ENCODE peak calls at places on chromosomes 11 and 22, in nine cellular contexts. One of them, this sample, is unnamed.

GRCh38 chr11:2138436-2139117 is 612 bp downstream of the IGF2 start:
- DNase-seq in HCT116: no peak
- DNase-seq in fibroblast of villous mesenchyme: peak
- DNase-seq in transverse colon: no peak
- DNase-seq in activated B cell treated with CpG ODN at 0.5 μM for 24 hours: no peak
- DNase-seq in fibroblast of the aortic adventitia: no peak
- DNase-seq in cardiac fibroblast: no peak
- DNase-seq in endothelial cell: no peak
- DNase-seq in body of pancreas: no peak
- DNase-seq in this sample: no peak

GRCh38 chr11:118572914-118573550 is 823 bp downstream of the ARCN1 start:
- DNase-seq in HCT116: peak
- DNase-seq in fibroblast of villous mesenchyme: peak
- DNase-seq in transverse colon: no peak
- DNase-seq in activated B cell treated with CpG ODN at 0.5 μM for 24 hours: no peak
- DNase-seq in fibroblast of the aortic adventitia: peak
- DNase-seq in cardiac fibroblast: peak
- DNase-seq in endothelial cell: no peak
- DNase-seq in body of pancreas: no peak
- DNase-seq in this sample: no peak

GRCh38 chr11:128291835-128292234 is 295.5 kb downstream of the ETS1 start:
- DNase-seq in HCT116: no peak
- DNase-seq in fibroblast of villous mesenchyme: no peak
- DNase-seq in transverse colon: peak
- DNase-seq in activated B cell treated with CpG ODN at 0.5 μM for 24 hours: peak
- DNase-seq in fibroblast of the aortic adventitia: no peak
- DNase-seq in cardiac fibroblast: no peak
- DNase-seq in endothelial cell: no peak
- DNase-seq in body of pancreas: no peak
- DNase-seq in this sample: no peak

GRCh38 chr11:1628506-1629325 is 859 bp upstream of the KRTAP5-5 start:
- DNase-seq in HCT116: no peak
- DNase-seq in fibroblast of villous mesenchyme: peak
- DNase-seq in transverse colon: peak
- DNase-seq in activated B cell treated with CpG ODN at 0.5 μM for 24 hours: peak
- DNase-seq in fibroblast of the aortic adventitia: peak
- DNase-seq in cardiac fibroblast: peak
- DNase-seq in endothelial cell: peak
- DNase-seq in body of pancreas: peak
- DNase-seq in this sample: peak

GRCh38 chr22:48520888-48521600 is 1306.6 kb downstream of the BRD1 start:
- DNase-seq in HCT116: no peak
- DNase-seq in fibroblast of villous mesenchyme: no peak
- DNase-seq in transverse colon: no peak
- DNase-seq in activated B cell treated with CpG ODN at 0.5 μM for 24 hours: no peak
- DNase-seq in fibroblast of the aortic adventitia: no peak
- DNase-seq in cardiac fibroblast: no peak
- DNase-seq in endothelial cell: no peak
- DNase-seq in body of pancreas: no peak
- DNase-seq in this sample: no peak

GRCh38 chr11:25319068-25319467 is 822.2 kb downstream of the LUZP2 start:
- DNase-seq in HCT116: no peak
- DNase-seq in fibroblast of villous mesenchyme: no peak
- DNase-seq in transverse colon: no peak
- DNase-seq in activated B cell treated with CpG ODN at 0.5 μM for 24 hours: no peak
- DNase-seq in fibroblast of the aortic adventitia: no peak
- DNase-seq in cardiac fibroblast: no peak
- DNase-seq in endothelial cell: no peak
- DNase-seq in body of pancreas: no peak
- DNase-seq in this sample: no peak

GRCh38 chr11:130679247-130679646 is 230.8 kb downstream of the ADAMTS15 start:
- DNase-seq in HCT116: no peak
- DNase-seq in fibroblast of villous mesenchyme: no peak
- DNase-seq in transverse colon: no peak
- DNase-seq in activated B cell treated with CpG ODN at 0.5 μM for 24 hours: no peak
- DNase-seq in fibroblast of the aortic adventitia: no peak
- DNase-seq in cardiac fibroblast: no peak
- DNase-seq in endothelial cell: no peak
- DNase-seq in body of pancreas: no peak
- DNase-seq in this sample: no peak

GRCh38 chr22:25700996-25701815 is 40.8 kb upstream of the MYO18B start:
- DNase-seq in HCT116: no peak
- DNase-seq in fibroblast of villous mesenchyme: peak
- DNase-seq in transverse colon: no peak
- DNase-seq in activated B cell treated with CpG ODN at 0.5 μM for 24 hours: no peak
- DNase-seq in fibroblast of the aortic adventitia: peak
- DNase-seq in cardiac fibroblast: no peak
- DNase-seq in endothelial cell: no peak
- DNase-seq in body of pancreas: peak
- DNase-seq in this sample: no peak

GRCh38 chr11:12232160-12232559 is 121.8 kb downstream of the MICAL2 start:
- DNase-seq in HCT116: no peak
- DNase-seq in fibroblast of villous mesenchyme: no peak
- DNase-seq in transverse colon: no peak
- DNase-seq in activated B cell treated with CpG ODN at 0.5 μM for 24 hours: no peak
- DNase-seq in fibroblast of the aortic adventitia: peak
- DNase-seq in cardiac fibroblast: peak
- DNase-seq in endothelial cell: no peak
- DNase-seq in body of pancreas: no peak
- DNase-seq in this sample: no peak

GRCh38 chr11:129888451-129888850 is 6.9 kb downstream of the NFRKB start:
- DNase-seq in HCT116: no peak
- DNase-seq in fibroblast of villous mesenchyme: no peak
- DNase-seq in transverse colon: no peak
- DNase-seq in activated B cell treated with CpG ODN at 0.5 μM for 24 hours: no peak
- DNase-seq in fibroblast of the aortic adventitia: no peak
- DNase-seq in cardiac fibroblast: no peak
- DNase-seq in endothelial cell: no peak
- DNase-seq in body of pancreas: no peak
- DNase-seq in this sample: no peak

GRCh38 chr11:75267171-75267970 is 26.8 kb downstream of the TPBGL start:
- DNase-seq in HCT116: no peak
- DNase-seq in fibroblast of villous mesenchyme: no peak
- DNase-seq in transverse colon: peak
- DNase-seq in activated B cell treated with CpG ODN at 0.5 μM for 24 hours: no peak
- DNase-seq in fibroblast of the aortic adventitia: no peak
- DNase-seq in cardiac fibroblast: no peak
- DNase-seq in endothelial cell: no peak
- DNase-seq in body of pancreas: no peak
- DNase-seq in this sample: no peak

GRCh38 chr11:65479184-65480145 is 19.4 kb upstream of the MALAT1 start:
- DNase-seq in HCT116: no peak
- DNase-seq in fibroblast of villous mesenchyme: peak
- DNase-seq in transverse colon: peak
- DNase-seq in activated B cell treated with CpG ODN at 0.5 μM for 24 hours: no peak
- DNase-seq in fibroblast of the aortic adventitia: peak
- DNase-seq in cardiac fibroblast: peak
- DNase-seq in endothelial cell: no peak
- DNase-seq in body of pancreas: peak
- DNase-seq in this sample: no peak

GRCh38 chr11:63536669-63537292 is at the start of gene PLAAT4:
- DNase-seq in HCT116: no peak
- DNase-seq in fibroblast of villous mesenchyme: peak
- DNase-seq in transverse colon: peak
- DNase-seq in activated B cell treated with CpG ODN at 0.5 μM for 24 hours: peak
- DNase-seq in fibroblast of the aortic adventitia: peak
- DNase-seq in cardiac fibroblast: peak
- DNase-seq in endothelial cell: no peak
- DNase-seq in body of pancreas: peak
- DNase-seq in this sample: no peak

GRCh38 chr11:72061739-72062396 is 18.5 kb downstream of the NUMA1 start:
- DNase-seq in HCT116: no peak
- DNase-seq in fibroblast of villous mesenchyme: no peak
- DNase-seq in transverse colon: no peak
- DNase-seq in activated B cell treated with CpG ODN at 0.5 μM for 24 hours: no peak
- DNase-seq in fibroblast of the aortic adventitia: no peak
- DNase-seq in cardiac fibroblast: no peak
- DNase-seq in endothelial cell: no peak
- DNase-seq in body of pancreas: no peak
- DNase-seq in this sample: no peak

GRCh38 chr22:50482107-50483074 is 1.0 kb downstream of the ADM2 start:
- DNase-seq in HCT116: no peak
- DNase-seq in fibroblast of villous mesenchyme: no peak
- DNase-seq in transverse colon: no peak
- DNase-seq in activated B cell treated with CpG ODN at 0.5 μM for 24 hours: no peak
- DNase-seq in fibroblast of the aortic adventitia: no peak
- DNase-seq in cardiac fibroblast: no peak
- DNase-seq in endothelial cell: no peak
- DNase-seq in body of pancreas: no peak
- DNase-seq in this sample: no peak

GRCh38 chr11:75339685-75340409 is 11.6 kb downstream of the ARRB1 start:
- DNase-seq in HCT116: no peak
- DNase-seq in fibroblast of villous mesenchyme: no peak
- DNase-seq in transverse colon: no peak
- DNase-seq in activated B cell treated with CpG ODN at 0.5 μM for 24 hours: no peak
- DNase-seq in fibroblast of the aortic adventitia: no peak
- DNase-seq in cardiac fibroblast: no peak
- DNase-seq in endothelial cell: no peak
- DNase-seq in body of pancreas: no peak
- DNase-seq in this sample: no peak

GRCh38 chr11:12662101-12662500 is 12.1 kb upstream of the TEAD1 start:
- DNase-seq in HCT116: no peak
- DNase-seq in fibroblast of villous mesenchyme: no peak
- DNase-seq in transverse colon: no peak
- DNase-seq in activated B cell treated with CpG ODN at 0.5 μM for 24 hours: no peak
- DNase-seq in fibroblast of the aortic adventitia: no peak
- DNase-seq in cardiac fibroblast: no peak
- DNase-seq in endothelial cell: no peak
- DNase-seq in body of pancreas: no peak
- DNase-seq in this sample: no peak

GRCh38 chr22:50251472-50252054 is 498 bp upstream of the HDAC10 start:
- DNase-seq in HCT116: no peak
- DNase-seq in fibroblast of villous mesenchyme: no peak
- DNase-seq in transverse colon: no peak
- DNase-seq in activated B cell treated with CpG ODN at 0.5 μM for 24 hours: peak
- DNase-seq in fibroblast of the aortic adventitia: no peak
- DNase-seq in cardiac fibroblast: no peak
- DNase-seq in endothelial cell: no peak
- DNase-seq in body of pancreas: no peak
- DNase-seq in this sample: no peak

GRCh38 chr11:38014405-38014804 is 1416.4 kb upstream of the RAG2 start:
- DNase-seq in HCT116: no peak
- DNase-seq in fibroblast of villous mesenchyme: no peak
- DNase-seq in transverse colon: no peak
- DNase-seq in activated B cell treated with CpG ODN at 0.5 μM for 24 hours: no peak
- DNase-seq in fibroblast of the aortic adventitia: peak
- DNase-seq in cardiac fibroblast: peak
- DNase-seq in endothelial cell: no peak
- DNase-seq in body of pancreas: no peak
- DNase-seq in this sample: no peak

DNA sequence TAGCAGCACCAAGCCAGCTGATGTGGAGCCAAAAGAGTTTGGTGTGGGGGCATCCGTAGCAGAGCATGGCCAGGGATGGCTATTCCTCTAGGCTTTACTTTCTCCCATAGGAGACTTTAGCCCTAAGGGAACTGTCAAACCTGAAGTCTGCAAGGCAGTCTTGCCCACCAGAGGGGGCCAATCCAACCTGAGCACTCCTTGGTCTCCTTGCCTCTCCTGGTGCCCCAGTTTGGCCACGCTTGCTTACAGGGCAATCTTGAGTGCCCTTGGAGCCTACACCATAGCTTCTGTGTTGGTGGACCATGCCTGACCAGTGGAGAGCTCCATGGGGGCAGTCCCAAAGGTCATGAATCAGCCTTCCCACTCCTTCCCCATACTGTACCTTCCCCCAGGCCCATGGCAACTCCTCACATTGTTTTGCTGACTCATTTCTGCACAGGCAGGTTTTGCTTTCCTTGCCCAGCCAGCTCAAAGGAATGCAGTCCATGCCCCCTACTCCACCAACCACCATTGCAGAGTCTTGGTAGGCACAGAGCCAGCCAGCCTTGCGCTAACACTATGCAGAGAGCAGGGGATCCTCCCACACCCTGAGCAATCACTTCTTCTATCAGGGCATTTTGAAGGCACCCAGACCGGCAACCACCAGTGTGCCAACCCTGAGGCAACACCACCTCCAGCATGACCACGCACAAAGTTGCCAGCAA is 1421.2 kb upstream of the RAG2 start:
- DNase-seq in HCT116: no peak
- DNase-seq in fibroblast of villous mesenchyme: no peak
- DNase-seq in transverse colon: no peak
- DNase-seq in activated B cell treated with CpG ODN at 0.5 μM for 24 hours: no peak
- DNase-seq in fibroblast of the aortic adventitia: no peak
- DNase-seq in cardiac fibroblast: peak
- DNase-seq in endothelial cell: peak
- DNase-seq in body of pancreas: no peak
- DNase-seq in this sample: no peak
- TF ChIP-seq CTCF in HCT116: no peak
- TF ChIP-seq CTCF in fibroblast of villous mesenchyme: no peak
- TF ChIP-seq CTCF in transverse colon: no peak
- TF ChIP-seq CTCF in activated B cell treated with CpG ODN at 0.5 μM for 24 hours: no peak
- TF ChIP-seq CTCF in fibroblast of the aortic adventitia: no peak
- TF ChIP-seq CTCF in cardiac fibroblast: no peak
- TF ChIP-seq CTCF in endothelial cell: no peak
- TF ChIP-seq CTCF in body of pancreas: no peak
- TF ChIP-seq CTCF in this sample: no peak

GRCh38 chr22:27937453-27937852 is 18.4 kb upstream of the PITPNB start:
- DNase-seq in HCT116: no peak
- DNase-seq in fibroblast of villous mesenchyme: no peak
- DNase-seq in transverse colon: no peak
- DNase-seq in activated B cell treated with CpG ODN at 0.5 μM for 24 hours: no peak
- DNase-seq in fibroblast of the aortic adventitia: no peak
- DNase-seq in cardiac fibroblast: no peak
- DNase-seq in endothelial cell: no peak
- DNase-seq in body of pancreas: no peak
- DNase-seq in this sample: no peak
- TF ChIP-seq CTCF in HCT116: no peak
- TF ChIP-seq CTCF in fibroblast of villous mesenchyme: peak
- TF ChIP-seq CTCF in transverse colon: no peak
- TF ChIP-seq CTCF in activated B cell treated with CpG ODN at 0.5 μM for 24 hours: no peak
- TF ChIP-seq CTCF in fibroblast of the aortic adventitia: peak
- TF ChIP-seq CTCF in cardiac fibroblast: peak
- TF ChIP-seq CTCF in endothelial cell: no peak
- TF ChIP-seq CTCF in body of pancreas: no peak
- TF ChIP-seq CTCF in this sample: no peak

DNA sequence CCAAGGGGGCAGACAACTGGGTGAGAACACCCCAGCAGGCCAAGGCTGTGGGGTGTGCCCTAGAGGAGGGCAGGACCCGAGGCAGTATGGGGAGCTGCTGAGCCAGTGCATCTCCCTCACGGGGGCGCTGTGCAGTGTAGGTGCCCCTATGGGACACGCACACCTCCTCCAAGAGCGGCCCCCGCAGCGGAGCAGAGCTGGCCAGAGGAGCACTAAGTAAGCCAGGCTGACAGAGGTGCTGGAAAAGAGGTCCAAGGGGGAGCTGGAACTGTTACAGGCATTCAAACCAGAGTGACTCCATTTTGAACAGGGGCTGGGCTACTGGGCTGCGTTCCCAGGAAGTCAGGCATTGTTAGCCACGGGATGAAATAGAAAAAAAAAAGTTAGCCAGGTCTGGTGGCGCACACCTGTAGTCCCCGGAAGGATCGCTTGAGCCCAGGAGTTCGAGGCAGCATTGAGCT is 41.8 kb downstream of the TST start:
- DNase-seq in HCT116: no peak
- DNase-seq in fibroblast of villous mesenchyme: peak
- DNase-seq in transverse colon: peak
- DNase-seq in activated B cell treated with CpG ODN at 0.5 μM for 24 hours: peak
- DNase-seq in fibroblast of the aortic adventitia: peak
- DNase-seq in cardiac fibroblast: peak
- DNase-seq in endothelial cell: peak
- DNase-seq in body of pancreas: peak
- DNase-seq in this sample: peak
- TF ChIP-seq CTCF in HCT116: peak
- TF ChIP-seq CTCF in fibroblast of villous mesenchyme: peak
- TF ChIP-seq CTCF in transverse colon: peak
- TF ChIP-seq CTCF in activated B cell treated with CpG ODN at 0.5 μM for 24 hours: no peak
- TF ChIP-seq CTCF in fibroblast of the aortic adventitia: peak
- TF ChIP-seq CTCF in cardiac fibroblast: peak
- TF ChIP-seq CTCF in endothelial cell: no peak
- TF ChIP-seq CTCF in body of pancreas: peak
- TF ChIP-seq CTCF in this sample: no peak

GRCh38 chr11:33735426-33736147 is 636 bp downstream of the CD59 start:
- DNase-seq in HCT116: no peak
- DNase-seq in fibroblast of villous mesenchyme: peak
- DNase-seq in transverse colon: peak
- DNase-seq in activated B cell treated with CpG ODN at 0.5 μM for 24 hours: peak
- DNase-seq in fibroblast of the aortic adventitia: no peak
- DNase-seq in cardiac fibroblast: peak
- DNase-seq in endothelial cell: no peak
- DNase-seq in body of pancreas: peak
- DNase-seq in this sample: no peak
- TF ChIP-seq CTCF in HCT116: no peak
- TF ChIP-seq CTCF in fibroblast of villous mesenchyme: no peak
- TF ChIP-seq CTCF in transverse colon: peak
- TF ChIP-seq CTCF in activated B cell treated with CpG ODN at 0.5 μM for 24 hours: no peak
- TF ChIP-seq CTCF in fibroblast of the aortic adventitia: peak
- TF ChIP-seq CTCF in cardiac fibroblast: no peak
- TF ChIP-seq CTCF in endothelial cell: no peak
- TF ChIP-seq CTCF in body of pancreas: no peak
- TF ChIP-seq CTCF in this sample: no peak